ENCODE peak calls at places on chromosomes 12 and 14, in ten cellular contexts. M is cardiac fibroblast, S is NCI-H1105, Y is activated T-cell treated with anti-CD3 and anti-CD28 coated beads for 1 hour, B is Ammon's horn, L is right cardiac atrium, Q is T-helper 2 cell, V is SK-N-SH, E is fibroblast of lung, J is NCI-H1694 treated with DMSO at 0.1 percent for 48 hours. O is an unnamed sample.

GRCh38 chr12:17459214-17459613 is 630.8 kb downstream of the RERGL start:
- DNase-seq in B (no peak), S (no peak), M (no peak), Q (no peak), Y (no peak), J (no peak), E (no peak), V (no peak), L (no peak), O (no peak)

GRCh38 chr14:94691658-94692029 is 78.3 kb downstream of the GSC start:
- DNase-seq in B (no peak), E (no peak), S (no peak), J (no peak), Q (no peak), V (no peak), M (peak), L (no peak), Y (no peak), O (no peak)

GRCh38 chr12:115008951-115009350 is 325.0 kb upstream of the TBX3 start:
- DNase-seq in B (peak), Y (no peak), Q (no peak), L (no peak), S (no peak), M (no peak), V (no peak), J (no peak), E (no peak), O (no peak)

GRCh38 chr14:105847400-105847799 is 321.0 kb downstream of the TMEM121 start:
- DNase-seq in Q (no peak), L (no peak), Y (no peak), E (no peak), M (no peak), V (no peak), S (no peak), B (no peak), J (no peak), O (no peak)

GRCh38 chr14:26719514-26719913 is 121.7 kb upstream of the NOVA1 start:
- DNase-seq in V (no peak), M (peak), Y (no peak), Q (no peak), L (no peak), J (no peak), E (peak), B (no peak), S (no peak), O (no peak)

GRCh38 chr12:32586390-32586789 is 92.7 kb upstream of the DNM1L start:
- DNase-seq in V (no peak), E (peak), M (peak), J (peak), Y (no peak), B (peak), L (no peak), Q (no peak), S (no peak), O (no peak)

GRCh38 chr12:108612788-108613282 is 15.0 kb upstream of the TMEM119 start:
- DNase-seq in J (no peak), Y (no peak), L (no peak), V (no peak), E (no peak), S (no peak), Q (no peak), M (no peak), B (no peak), O (no peak)

GRCh38 chr14:61652526-61653262 is 42.6 kb upstream of the HIF1A start:
- DNase-seq in Q (no peak), E (no peak), S (no peak), V (no peak), L (no peak), Y (no peak), J (no peak), B (no peak), M (peak), O (no peak)

GRCh38 chr12:110965574-110965973 is 45.2 kb upstream of the MYL2 start:
- DNase-seq in B (no peak), S (no peak), V (no peak), L (no peak), Y (no peak), Q (no peak), E (no peak), J (no peak), M (no peak), O (no peak)

GRCh38 chr12:53956251-53956887 is 1.7 kb downstream of the HOXC12 start:
- DNase-seq in V (no peak), Y (no peak), Q (no peak), E (no peak), L (no peak), M (no peak), S (no peak), J (no peak), B (no peak), O (no peak)

GRCh38 chr14:92676031-92676430 is 72.4 kb downstream of the LGMN start:
- DNase-seq in L (peak), M (no peak), V (no peak), Q (no peak), E (no peak), B (no peak), S (no peak), Y (no peak), J (no peak), O (no peak)

GRCh38 chr14:105848570-105848969 is 322.2 kb downstream of the TMEM121 start:
- DNase-seq in E (no peak), Y (no peak), S (no peak), J (no peak), B (no peak), M (no peak), V (no peak), Q (no peak), L (no peak), O (no peak)

GRCh38 chr12:67519824-67520433 is 128.6 kb upstream of the DYRK2 start:
- DNase-seq in S (peak), B (no peak), V (no peak), M (no peak), E (no peak), L (no peak), Y (no peak), J (no peak), Q (no peak), O (no peak)

GRCh38 chr14:105492051-105492965 is 1.3 kb downstream of the TEDC1 start:
- DNase-seq in M (no peak), Q (no peak), Y (no peak), E (no peak), J (no peak), S (no peak), V (no peak), L (peak), B (no peak), O (peak)

GRCh38 chr14:105924951-105925591 is 398.7 kb downstream of the TMEM121 start:
- DNase-seq in E (no peak), Y (no peak), J (no peak), L (no peak), V (no peak), Q (no peak), B (no peak), S (no peak), M (no peak), O (no peak)

GRCh38 chr14:104276435-104276834 is 138.0 kb downstream of the KIF26A start:
- DNase-seq in V (no peak), J (no peak), S (no peak), Y (no peak), M (no peak), B (no peak), Q (no peak), E (no peak), L (no peak), O (no peak)

GRCh38 chr12:118377891-118378470 is 1.6 kb downstream of the SUDS3 start:
- DNase-seq in M (peak), B (peak), J (peak), L (peak), Q (peak), S (peak), Y (peak), V (peak), E (peak), O (peak)

GRCh38 chr12:92007787-92008186 is 137.9 kb downstream of the BTG1 start:
- DNase-seq in J (no peak), S (no peak), Y (no peak), M (no peak), L (peak), V (no peak), B (no peak), Q (no peak), E (no peak), O (no peak)

GRCh38 chr12:95480230-95480629 is 6.3 kb downstream of the METAP2 start:
- DNase-seq in S (no peak), Q (no peak), L (no peak), J (no peak), M (peak), B (no peak), V (no peak), Y (no peak), E (peak), O (no peak)

GRCh38 chr12:73656375-73656774 is 881.3 kb upstream of the ATXN7L3B start:
- DNase-seq in Y (no peak), M (no peak), V (no peak), E (no peak), J (no peak), S (no peak), L (no peak), Q (no peak), B (no peak), O (no peak)

GRCh38 chr14:68775614-68776126 is 17.2 kb downstream of the ZFP36L1 start:
- DNase-seq in M (no peak), J (no peak), L (no peak), B (no peak), S (no peak), Q (no peak), E (no peak), V (no peak), Y (no peak), O (no peak)

GRCh38 chr14:88005050-88005481 is at the start of gene GPR65:
- DNase-seq in J (no peak), E (no peak), S (no peak), L (no peak), M (peak), Q (no peak), Y (no peak), V (no peak), B (peak), O (no peak)

GRCh38 chr12:124550123-124551089 is 17.0 kb downstream of the NCOR2 start:
- DNase-seq in S (no peak), J (peak), V (no peak), Q (no peak), E (no peak), L (peak), B (peak), M (no peak), Y (no peak), O (no peak)

GRCh38 chr12:53049582-53050318 is at the start of gene TNS2:
- DNase-seq in L (peak), Y (no peak), E (peak), M (peak), Q (no peak), J (no peak), V (peak), S (no peak), B (peak), O (peak)

GRCh38 chr12:59407799-59408198 is 188.0 kb upstream of the SLC16A7 start:
- DNase-seq in Q (no peak), J (no peak), V (no peak), S (no peak), M (no peak), Y (no peak), E (no peak), L (no peak), B (peak), O (peak)

GRCh38 chr14:59944909-59945308 is 25.0 kb downstream of the LRRC9 start:
- DNase-seq in J (no peak), M (no peak), V (no peak), B (no peak), E (no peak), L (no peak), Q (no peak), S (no peak), Y (no peak), O (no peak)

GRCh38 chr14:67187210-67187609 is 2.0 kb upstream of the GARIN2 start:
- DNase-seq in S (no peak), L (no peak), Y (no peak), M (peak), Q (no peak), J (no peak), V (no peak), E (peak), B (no peak), O (no peak)

GRCh38 chr12:57515934-57516541 is 4.3 kb downstream of the DDIT3 start:
- DNase-seq in E (peak), M (no peak), S (no peak), Y (no peak), V (no peak), B (no peak), Q (no peak), J (no peak), L (no peak), O (no peak)